ENCODE peak calls at places on chromosomes 7 and 10, in nine cellular contexts. E is T-helper 9 cell; P is activated naive CD8-positive, alpha-beta T cell treated with anti-CD3 and anti-CD28 coated beads for 36 hours; V is anterior cingulate cortex; U is WTC11; S is cardiac muscle cell; K is ovary; R is stimulated activated CD8-positive, alpha-beta memory T cell treated with anti-CD3 and anti-CD28 coated beads, Interleukin-12 subunit alpha, Interleukin-12 subunit beta, amount 100 ng/mL, for 4 hours; X is fibroblast of mammary gland. Z is an unnamed sample.

GRCh38 chr10:98208925-98209324 is 59.1 kb downstream of the LOXL4 start:
- DNase-seq in E (no peak), P (no peak), V (no peak), U (no peak), S (no peak), K (no peak), R (no peak), X (no peak), Z (no peak)

GRCh38 chr10:120455606-120456005 is 1.4 kb upstream of the PLPP4 start:
- DNase-seq in E (no peak), P (no peak), V (no peak), U (no peak), S (no peak), K (no peak), R (no peak), X (no peak), Z (no peak)

GRCh38 chr10:48448796-48449195 is 142.3 kb downstream of the MAPK8 start:
- DNase-seq in E (no peak), P (no peak), V (no peak), U (no peak), S (no peak), K (no peak), R (no peak), X (peak; percentile 86), Z (peak; percentile 11)

GRCh38 chr10:74750848-74751274 is 75.5 kb upstream of the KAT6B start:
- DNase-seq in E (no peak), P (peak; percentile 44), V (no peak), U (no peak), S (no peak), K (no peak), R (no peak), X (no peak), Z (no peak)

GRCh38 chr10:1036341-1036791 is 10.7 kb upstream of the IDI2 start:
- DNase-seq in E (no peak), P (no peak), V (no peak), U (no peak), S (no peak), K (no peak), R (no peak), X (peak; percentile 84), Z (no peak)

GRCh38 chr7:107978815-107979408 is 24.0 kb downstream of the LAMB1 start:
- DNase-seq in E (no peak), P (no peak), V (no peak), U (no peak), S (no peak), K (no peak), R (no peak), X (no peak), Z (no peak)

GRCh38 chr7:133705596-133705995 is 421.5 kb upstream of the LRGUK start:
- DNase-seq in E (no peak), P (no peak), V (no peak), U (no peak), S (peak; percentile 56), K (no peak), R (no peak), X (peak; percentile 79), Z (no peak)

GRCh38 chr10:101014966-101015581 is 15.5 kb downstream of the LZTS2 start:
- DNase-seq in E (no peak), P (no peak), V (no peak), U (no peak), S (peak; percentile 53), K (no peak), R (no peak), X (peak; percentile 98), Z (no peak)

GRCh38 chr10:126242352-126243260 is 145.7 kb downstream of the ADAM12 start:
- DNase-seq in E (no peak), P (no peak), V (peak; percentile 60), U (no peak), S (peak; percentile 91), K (peak; percentile 81), R (no peak), X (peak; percentile 94), Z (no peak)

GRCh38 chr10:88676283-88677060 is 12.2 kb downstream of the LIPF start:
- DNase-seq in E (no peak), P (no peak), V (no peak), U (no peak), S (no peak), K (no peak), R (no peak), X (no peak), Z (no peak)

GRCh38 chr10:98446656-98447221 is at the start of gene HPS1:
- DNase-seq in E (peak; percentile 62), P (peak; percentile 89), V (peak; percentile 61), U (peak; percentile 65), S (peak; percentile 82), K (peak; percentile 87), R (peak; percentile 72), X (peak; percentile 60), Z (peak; percentile 88)

GRCh38 chr10:12484945-12485805 is 135.8 kb downstream of the CAMK1D start:
- DNase-seq in E (peak; percentile 4), P (peak; percentile 27), V (peak; percentile 30), U (peak; percentile 43), S (peak; percentile 17), K (no peak), R (no peak), X (no peak), Z (no peak)

Z was measured in K562.